ENCODE peak calls at places on chromosomes 7 and 10, in four cellular contexts. L is IMR-90, X is uterus, J is fibroblast of mammary gland. B is an unnamed sample.

GRCh38 chr7:131774419-131775220 is 218.2 kb upstream of the PODXL start:
- DNase-seq in L (no peak), X (no peak), J (no peak), B (no peak)

GRCh38 chr10:79181227-79181626 is 112.5 kb downstream of the ZMIZ1 start:
- DNase-seq in L (no peak), X (no peak), J (no peak), B (no peak)

GRCh38 chr10:65660006-65660405 is 1265.8 kb upstream of the LRRTM3 start:
- DNase-seq in L (no peak), X (no peak), J (no peak), B (no peak)

GRCh38 chr7:56537952-56538351 is 421.7 kb upstream of the NUPR2 start:
- DNase-seq in L (no peak), X (no peak), J (no peak), B (no peak)

GRCh38 chr7:143287935-143288826 is at the start of gene CASP2:
- DNase-seq in L (peak), X (peak), J (peak), B (peak)

GRCh38 chr7:134773164-134773563 is 6.3 kb upstream of the CALD1 start:
- DNase-seq in L (no peak), X (no peak), J (no peak), B (no peak)

GRCh38 chr10:133160813-133161471 is 923 bp downstream of the KNDC1 start:
- DNase-seq in L (no peak), X (no peak), J (no peak), B (no peak)

GRCh38 chr10:123157210-123157609 is 3.0 kb downstream of the BUB3 start:
- DNase-seq in L (peak), X (no peak), J (peak), B (no peak)

GRCh38 chr7:93165447-93165846 is 17.3 kb upstream of the SAMD9L start:
- DNase-seq in L (peak), X (no peak), J (no peak), B (no peak)

GRCh38 chr7:8154290-8154689 is 107.7 kb downstream of the ICA1 start:
- DNase-seq in L (no peak), X (no peak), J (no peak), B (no peak)

GRCh38 chr10:132231656-132232552 is 45.2 kb downstream of the DPYSL4 start:
- DNase-seq in L (no peak), X (no peak), J (no peak), B (no peak)

GRCh38 chr10:97827778-97828291 is 21.8 kb upstream of the GOLGA7B start:
- DNase-seq in L (no peak), X (no peak), J (no peak), B (no peak)

GRCh38 chr7:114109299-114109698 is 190.5 kb upstream of the PPP1R3A start:
- DNase-seq in L (no peak), X (no peak), J (peak), B (no peak)

DNA sequence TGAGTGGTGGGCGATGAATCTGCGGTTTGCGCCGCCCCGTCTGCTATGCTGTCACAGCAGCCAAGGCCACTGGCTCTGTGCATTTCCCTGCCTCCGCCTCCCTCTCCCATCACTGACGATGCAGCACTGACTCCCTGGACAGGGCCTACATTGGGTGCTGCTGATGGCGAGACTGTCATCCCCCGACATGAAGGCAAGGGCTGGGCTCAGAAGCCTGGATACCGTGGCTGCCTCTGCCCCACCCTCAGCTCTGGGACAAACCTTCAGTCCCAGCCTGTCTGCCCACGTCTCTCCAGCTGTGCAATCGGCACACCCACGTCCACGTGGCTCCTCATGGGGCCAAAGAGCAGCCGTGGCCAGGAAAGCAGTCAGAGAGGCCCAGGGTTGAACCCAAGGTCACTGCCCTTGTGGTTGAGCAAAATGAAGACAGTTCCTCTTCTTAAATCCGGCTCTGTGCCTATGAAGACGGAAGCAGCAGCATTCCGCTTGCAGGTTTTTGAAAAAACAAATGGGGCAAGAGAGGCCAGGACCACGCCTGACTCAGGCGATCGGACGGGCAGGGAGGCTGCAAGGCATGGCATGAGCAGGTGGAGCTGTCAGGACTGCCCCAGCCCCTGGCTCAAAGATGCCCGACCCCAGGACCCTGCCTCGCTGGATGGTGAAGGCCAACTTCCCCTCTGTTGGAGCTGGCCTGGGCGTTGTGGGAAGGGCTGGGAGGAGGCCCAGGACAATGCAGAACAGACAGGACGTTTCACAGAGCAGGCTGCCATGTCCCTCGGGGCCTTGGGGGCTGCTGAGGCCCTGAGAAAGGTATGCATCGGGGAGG is 517.5 kb downstream of the DNAJB6 start:
- DNase-seq in L (no peak), X (no peak), J (peak), B (no peak)
- H3K4me3 ChIP-seq in L (no peak), X (no peak), J (no peak), B (no peak)

GRCh38 chr10:25778646-25779045 is 155.4 kb upstream of the MYO3A start:
- DNase-seq in L (no peak), X (no peak), J (no peak), B (no peak)
- H3K4me3 ChIP-seq in L (no peak), X (no peak), J (no peak), B (no peak)

DNA sequence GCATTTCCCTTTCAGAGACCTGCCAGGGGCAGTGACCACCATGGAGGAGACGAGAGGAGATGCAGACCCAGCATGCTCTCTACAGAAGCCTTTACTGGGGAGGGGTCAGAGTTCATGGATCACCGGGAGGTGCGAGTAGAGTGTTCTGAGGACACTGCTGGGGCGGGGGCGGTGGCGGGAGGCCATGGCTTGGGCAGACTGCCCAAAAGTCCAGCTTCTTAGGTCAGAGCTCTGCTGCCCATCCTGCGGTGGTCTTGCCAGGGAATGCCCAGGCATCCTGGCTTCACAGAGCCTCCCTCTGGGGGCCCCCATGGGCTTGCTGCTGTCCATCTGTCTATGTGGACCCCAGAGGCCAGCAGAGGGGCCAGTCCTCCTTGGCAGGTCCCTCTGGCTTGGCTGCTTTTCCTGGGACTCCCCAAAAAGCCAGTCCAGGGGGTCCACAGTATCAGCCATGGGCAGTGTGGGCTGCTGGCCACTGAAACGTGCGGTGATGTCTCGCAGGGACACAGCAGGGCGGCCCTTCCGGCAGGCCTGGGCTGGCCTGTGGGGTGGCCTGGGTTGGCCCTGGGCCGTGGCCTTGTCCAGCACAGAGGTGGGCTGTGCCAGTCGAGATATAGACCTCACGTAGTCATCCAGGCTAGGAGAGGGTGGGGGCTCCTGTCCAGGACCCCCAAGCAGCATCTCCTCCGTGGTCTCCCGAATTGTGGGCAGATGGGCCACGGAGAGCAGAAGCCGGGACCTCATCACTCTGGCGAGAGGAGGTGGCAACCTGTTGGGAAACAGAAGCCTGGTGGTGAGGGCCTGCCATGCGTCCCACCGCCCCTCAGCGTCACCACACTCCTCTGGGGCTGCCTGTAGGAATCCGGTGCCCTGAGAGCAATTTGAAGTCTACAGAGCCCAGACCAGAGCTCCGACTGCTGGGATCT is 1.1 kb downstream of the DEPP1 start:
- DNase-seq in L (no peak), X (peak), J (no peak), B (no peak)
- H3K4me3 ChIP-seq in L (peak), X (peak), J (peak), B (peak)

DNA sequence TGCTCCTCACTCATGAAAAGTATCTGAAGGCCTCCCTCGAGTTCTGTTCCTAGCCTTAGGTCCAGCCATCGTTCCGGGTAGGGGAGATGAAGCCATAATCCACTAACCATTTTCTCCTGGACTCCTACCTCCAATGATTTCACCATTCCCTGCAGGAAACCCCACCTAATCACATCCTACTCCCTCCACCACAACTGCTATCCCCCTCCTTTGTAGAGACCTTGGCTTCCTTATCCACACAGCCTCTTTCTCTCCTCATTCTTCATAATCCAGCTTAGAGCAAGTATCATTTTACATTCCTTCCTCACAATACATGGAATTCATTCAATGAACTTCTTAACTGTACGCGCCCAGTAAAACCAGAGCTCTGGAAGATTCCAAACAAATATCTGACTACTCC is 18.7 kb downstream of the HNRNPF start:
- DNase-seq in L (no peak), X (no peak), J (no peak), B (no peak)
- H3K4me3 ChIP-seq in L (no peak), X (no peak), J (no peak), B (no peak)

GRCh38 chr7:108002726-108003590 is at the start of gene LAMB1:
- DNase-seq in L (peak), X (peak), J (peak), B (peak)

GRCh38 chr7:108004220-108005142 is 1.5 kb upstream of the LAMB1 start:
- DNase-seq in L (peak), X (peak), J (peak), B (no peak)

GRCh38 chr7:108001759-108002725 is 919 bp downstream of the LAMB1 start:
- DNase-seq in L (peak), X (peak), J (peak), B (no peak)

GRCh38 chr7:108000875-108001758 is 1.8 kb downstream of the LAMB1 start:
- DNase-seq in L (peak), X (peak), J (peak), B (no peak)

DNA sequence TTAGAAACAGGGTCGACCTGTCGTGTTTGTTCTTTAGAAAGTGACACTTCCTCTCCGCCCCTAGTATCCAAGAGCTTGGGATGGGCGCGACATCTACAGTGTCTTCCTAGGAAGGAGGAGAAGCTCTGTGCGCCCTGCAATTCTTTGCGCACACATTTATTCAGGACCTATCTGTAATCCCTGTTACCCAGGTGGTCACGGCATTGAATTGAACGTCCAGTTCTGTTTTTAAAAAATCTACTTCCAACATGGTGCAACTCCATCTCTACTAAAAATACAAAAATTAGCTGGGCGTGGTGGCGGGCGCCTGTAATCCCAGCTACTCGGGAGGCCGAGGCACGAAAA is 602 bp upstream of the LAMB1 start:
- DNase-seq in L (no peak), X (no peak), J (no peak), B (no peak)
- H3K4me3 ChIP-seq in L (peak), X (peak), J (peak), B (peak)

DNA sequence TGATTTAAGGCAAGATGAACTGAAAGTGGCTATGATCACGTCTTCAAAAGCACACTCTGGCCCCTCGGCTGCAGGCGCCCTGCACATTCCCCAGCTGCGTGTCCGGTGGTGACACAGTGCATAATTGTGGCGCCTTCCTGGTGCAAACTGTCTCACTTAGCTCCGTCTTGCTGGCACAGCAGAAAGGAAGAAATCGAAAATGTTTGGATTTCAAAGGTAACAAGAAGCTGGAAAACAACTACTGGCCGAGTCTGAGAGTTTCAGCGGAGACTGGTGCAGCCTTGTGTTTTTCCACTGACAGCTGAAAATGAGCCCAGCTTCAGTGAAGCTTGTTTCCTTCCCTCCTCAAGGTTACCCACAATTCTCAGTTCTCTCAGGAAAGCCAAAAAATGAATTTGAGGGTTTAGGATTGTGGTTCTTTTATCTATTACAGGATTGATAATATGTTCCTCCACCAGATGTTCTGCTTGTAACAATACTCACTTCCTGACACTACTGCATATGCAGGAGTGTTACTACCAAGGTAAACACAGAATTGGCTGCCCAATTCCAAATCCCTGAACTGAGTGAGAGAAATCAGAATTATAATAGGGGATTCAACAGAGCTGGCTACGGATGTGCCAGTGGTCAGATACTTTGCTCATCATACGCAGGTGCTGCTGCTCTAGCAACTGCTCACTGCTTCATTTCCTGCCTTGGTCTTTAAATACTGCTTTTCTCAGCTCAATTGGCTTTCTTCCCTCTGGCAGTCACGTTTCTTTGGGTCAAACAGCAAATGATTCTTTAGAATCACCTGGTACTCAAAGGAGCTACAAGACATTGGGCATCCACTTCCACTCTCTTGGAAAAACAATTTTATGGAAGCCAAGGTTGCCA is 63.7 kb downstream of the TRUB1 start:
- DNase-seq in L (peak), X (no peak), J (peak), B (no peak)
- H3K4me3 ChIP-seq in L (peak), X (peak), J (no peak), B (peak)

DNA sequence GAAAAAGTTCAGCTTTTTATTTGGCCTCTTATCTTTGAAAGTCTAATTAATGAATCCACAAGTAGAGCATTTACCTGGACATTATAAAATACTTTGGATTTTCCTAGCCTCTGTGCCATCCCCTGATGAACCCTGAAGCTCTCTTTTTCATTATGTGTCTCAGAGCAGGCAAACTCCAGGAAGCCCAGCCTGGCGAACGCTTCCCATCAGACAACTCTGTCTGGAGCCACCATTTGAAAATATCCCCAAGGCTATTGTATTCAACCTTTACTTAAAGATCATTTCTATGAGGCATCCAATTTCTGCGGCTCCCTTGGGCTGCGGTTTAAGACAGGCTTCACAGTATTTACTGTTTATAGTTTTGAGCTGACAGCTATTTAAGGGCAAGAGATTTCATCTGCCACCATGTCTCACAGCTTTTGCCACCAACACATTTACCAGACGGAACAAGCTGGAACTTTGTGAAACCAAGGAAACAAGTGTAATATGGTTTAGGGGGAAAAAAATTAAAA is 257.2 kb upstream of the GLI3 start:
- DNase-seq in L (no peak), X (no peak), J (no peak), B (no peak)
- H3K4me3 ChIP-seq in L (no peak), X (no peak), J (no peak), B (no peak)

B was measured in prostate gland.